ENCODE peak calls at places on chromosomes 3 and 15, in nine cellular contexts. P is transverse colon, S is adrenal gland, X is tibial nerve, U is esophagus squamous epithelium, J is uterus, E is K562, W is ovary, G is prostate gland. O is an unnamed sample.

GRCh38 chr3:77871436-77871835 is 831.5 kb downstream of the ROBO2 start:
- DNase-seq in P (no peak), S (no peak), X (no peak), U (no peak), J (no peak), E (no peak), W (no peak), G (no peak), O (no peak)

GRCh38 chr15:83970290-83970890 is 265.2 kb upstream of the GOLGA6L4 start:
- DNase-seq in P (no peak), S (no peak), X (no peak), U (no peak), J (peak; percentile 89), E (no peak), W (no peak), G (no peak), O (no peak)

GRCh38 chr15:77904901-77905300 is 172.6 kb downstream of the TBC1D2B start:
- DNase-seq in P (no peak), S (no peak), X (no peak), U (no peak), J (no peak), E (no peak), W (no peak), G (no peak), O (no peak)

GRCh38 chr3:120448707-120449650 is 1.8 kb downstream of the FSTL1 start:
- DNase-seq in P (peak; percentile 13), S (no peak), X (no peak), U (no peak), J (no peak), E (no peak), W (no peak), G (no peak), O (no peak)

GRCh38 chr3:52721002-52721741 is 15.3 kb downstream of the SPCS1 start:
- DNase-seq in P (no peak), S (no peak), X (no peak), U (no peak), J (no peak), E (no peak), W (no peak), G (no peak), O (no peak)

GRCh38 chr15:91553455-91553854 is 300.1 kb upstream of the SLCO3A1 start:
- DNase-seq in P (no peak), S (no peak), X (no peak), U (no peak), J (no peak), E (no peak), W (no peak), G (no peak), O (no peak)

GRCh38 chr3:174417568-174417967 is 441.6 kb upstream of the NAALADL2 start:
- DNase-seq in P (no peak), S (no peak), X (no peak), U (no peak), J (no peak), E (no peak), W (no peak), G (no peak), O (no peak)

GRCh38 chr15:96348112-96349027 is 17.9 kb downstream of the NR2F2 start:
- DNase-seq in P (no peak), S (no peak), X (no peak), U (no peak), J (no peak), E (no peak), W (no peak), G (no peak), O (no peak)

GRCh38 chr3:109863701-109864100 is 526.4 kb upstream of the DPPA4 start:
- DNase-seq in P (no peak), S (no peak), X (no peak), U (no peak), J (no peak), E (no peak), W (no peak), G (no peak), O (no peak)

GRCh38 chr15:46014532-46014931 is 379.7 kb downstream of the SQOR start:
- DNase-seq in P (no peak), S (no peak), X (no peak), U (no peak), J (no peak), E (no peak), W (no peak), G (no peak), O (no peak)

GRCh38 chr3:158104346-158105020 is 1.7 kb downstream of the SHOX2 start:
- DNase-seq in P (no peak), S (no peak), X (no peak), U (no peak), J (no peak), E (no peak), W (no peak), G (no peak), O (no peak)

GRCh38 chr3:51934991-51935885 is 6.5 kb downstream of the RRP9 start:
- DNase-seq in P (no peak), S (no peak), X (no peak), U (no peak), J (no peak), E (no peak), W (no peak), G (no peak), O (no peak)

GRCh38 chr15:27707216-27707710 is 391.9 kb downstream of the OCA2 start:
- DNase-seq in P (no peak), S (no peak), X (no peak), U (no peak), J (no peak), E (no peak), W (no peak), G (no peak), O (no peak)

GRCh38 chr3:69761896-69762789 is 22.9 kb downstream of the MITF start:
- DNase-seq in P (no peak), S (no peak), X (no peak), U (no peak), J (no peak), E (no peak), W (no peak), G (no peak), O (no peak)

GRCh38 chr15:69145694-69146492 is 14.5 kb upstream of the GLCE start:
- DNase-seq in P (no peak), S (no peak), X (no peak), U (no peak), J (no peak), E (no peak), W (no peak), G (no peak), O (no peak)

GRCh38 chr15:27582741-27583400 is 516.2 kb downstream of the OCA2 start:
- DNase-seq in P (no peak), S (no peak), X (no peak), U (no peak), J (no peak), E (no peak), W (no peak), G (no peak), O (no peak)

GRCh38 chr15:67070150-67070549 is 4.7 kb downstream of the SMAD3 start:
- DNase-seq in P (no peak), S (no peak), X (no peak), U (no peak), J (no peak), E (no peak), W (no peak), G (no peak), O (no peak)
- H3K27ac ChIP-seq in P (no peak overlapping the region), S (no peak overlapping the region), X (no peak overlapping the region), U (peak overlapping the region; percentile 85), J (no peak overlapping the region), E (no peak overlapping the region), W (no peak overlapping the region), G (no peak overlapping the region), O (no peak overlapping the region)

GRCh38 chr3:11736136-11736833 is 92.6 kb upstream of the VGLL4 start:
- DNase-seq in P (no peak), S (no peak), X (no peak), U (no peak), J (no peak), E (no peak), W (no peak), G (no peak), O (no peak)

GRCh38 chr3:11739123-11739522 is 95.4 kb upstream of the VGLL4 start:
- DNase-seq in P (no peak), S (no peak), X (no peak), U (no peak), J (no peak), E (no peak), W (no peak), G (no peak), O (no peak)

GRCh38 chr3:11737742-11738141 is 94.0 kb upstream of the VGLL4 start:
- DNase-seq in P (no peak), S (no peak), X (no peak), U (no peak), J (no peak), E (no peak), W (no peak), G (no peak), O (no peak)

GRCh38 chr3:11733914-11734313 is 90.2 kb upstream of the VGLL4 start:
- DNase-seq in P (no peak), S (no peak), X (no peak), U (no peak), J (no peak), E (no peak), W (no peak), G (no peak), O (no peak)

GRCh38 chr3:11735638-11736037 is 91.9 kb upstream of the VGLL4 start:
- DNase-seq in P (peak; percentile 16), S (no peak), X (no peak), U (no peak), J (no peak), E (no peak), W (no peak), G (no peak), O (no peak)
- TF ChIP-seq CTCF in P (no peak), S (no peak), X (no peak), U (no peak), J (no peak), E (no peak), W (no peak), G (no peak), O (no peak)

DNA sequence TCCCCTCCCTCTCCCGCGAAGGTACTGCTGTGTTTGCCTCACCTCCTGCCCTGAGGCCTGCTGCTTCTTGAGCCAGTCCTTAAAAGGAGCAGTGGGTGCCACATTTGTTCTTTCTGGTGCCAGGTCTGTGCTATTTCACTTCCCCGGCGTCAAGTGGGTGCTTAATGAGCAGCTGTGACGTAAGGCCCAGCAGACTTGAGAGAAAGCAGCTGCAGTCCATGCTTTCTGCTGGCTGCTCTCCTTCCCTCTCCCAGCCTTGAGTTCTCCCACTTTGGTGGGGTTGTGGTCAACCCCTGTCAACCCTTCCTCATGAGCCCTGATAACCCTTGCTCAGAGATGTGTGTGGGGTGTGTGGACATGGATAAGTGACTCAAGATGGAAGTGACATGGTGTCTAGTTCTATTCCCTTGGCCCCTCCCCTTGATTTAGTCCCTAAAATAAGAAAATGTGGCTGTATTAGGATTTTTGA is 6.9 kb downstream of the INAFM2 start:
- DNase-seq in P (peak; percentile 58), S (no peak), X (no peak), U (no peak), J (peak; percentile 54), E (peak; percentile 76), W (peak; percentile 78), G (no peak), O (no peak)
- TF ChIP-seq POLR2A in P (no peak), S (no peak), X (no peak), U (no peak), J (peak; percentile 37), E (no peak), W (no peak), G (no peak), O (no peak)

DNA sequence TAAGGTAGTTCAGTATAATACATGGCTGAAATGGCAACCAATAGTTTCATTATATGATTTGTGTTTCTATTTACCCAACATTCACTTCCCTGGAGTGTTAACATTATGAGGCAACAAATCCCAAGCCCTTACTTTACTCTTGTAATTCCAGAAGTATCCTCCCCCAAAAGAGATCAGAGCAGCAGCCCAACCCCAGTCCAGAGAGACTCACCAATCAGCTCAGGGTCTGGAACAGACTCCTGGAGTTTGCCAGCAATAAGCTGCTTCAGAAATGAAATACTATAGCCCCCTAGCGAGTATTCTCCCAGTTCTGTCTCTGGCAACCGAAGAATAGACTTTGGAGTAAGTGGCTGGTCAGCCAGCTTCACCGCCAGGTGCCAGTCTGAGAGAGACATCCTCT is 2.5 kb downstream of the UBL7 start:
- DNase-seq in P (no peak), S (no peak), X (no peak), U (no peak), J (no peak), E (peak; percentile 22), W (no peak), G (no peak), O (no peak)
- H3K27ac ChIP-seq in P (no peak overlapping the region), S (no peak overlapping the region), X (no peak overlapping the region), U (no peak overlapping the region), J (no peak overlapping the region), E (no peak overlapping the region), W (no peak overlapping the region), G (no peak overlapping the region), O (no peak overlapping the region)

O was measured in upper lobe of left lung.